ENCODE peak calls at places on chromosomes 2 and 18, in seven cellular contexts. One of them, this sample, is unnamed.

GRCh38 chr18:70454705-70455322 is 166.0 kb downstream of the SOCS6 start:
- DNase-seq in keratinocyte: peak
- DNase-seq in endothelial cell of umbilical vein: peak
- DNase-seq in adrenal gland: no peak
- DNase-seq in CD8-positive, alpha-beta memory T cell: no peak
- DNase-seq in GM23248: peak
- DNase-seq in substantia nigra: peak
- DNase-seq in this sample: peak

GRCh38 chr2:58449286-58450010 is 208.3 kb upstream of the FANCL start:
- DNase-seq in endothelial cell of umbilical vein: no peak
- DNase-seq in CD8-positive, alpha-beta memory T cell: no peak
- DNase-seq in adrenal gland: no peak
- DNase-seq in GM23248: peak
- DNase-seq in keratinocyte: no peak
- DNase-seq in substantia nigra: no peak
- DNase-seq in this sample: no peak

GRCh38 chr2:149629003-149629402 is 41.4 kb upstream of the MMADHC start:
- DNase-seq in GM23248: no peak
- DNase-seq in keratinocyte: no peak
- DNase-seq in CD8-positive, alpha-beta memory T cell: no peak
- DNase-seq in adrenal gland: no peak
- DNase-seq in substantia nigra: no peak
- DNase-seq in endothelial cell of umbilical vein: no peak
- DNase-seq in this sample: no peak

GRCh38 chr2:44766220-44766619 is 175.3 kb upstream of the SIX3 start:
- DNase-seq in GM23248: no peak
- DNase-seq in adrenal gland: no peak
- DNase-seq in endothelial cell of umbilical vein: peak
- DNase-seq in substantia nigra: no peak
- DNase-seq in keratinocyte: no peak
- DNase-seq in CD8-positive, alpha-beta memory T cell: no peak
- DNase-seq in this sample: no peak

GRCh38 chr2:71545572-71546274 is 92.4 kb downstream of the DYSF start:
- DNase-seq in GM23248: peak
- DNase-seq in keratinocyte: no peak
- DNase-seq in adrenal gland: peak
- DNase-seq in endothelial cell of umbilical vein: peak
- DNase-seq in substantia nigra: peak
- DNase-seq in CD8-positive, alpha-beta memory T cell: no peak
- DNase-seq in this sample: no peak

GRCh38 chr2:94986392-94986963 is 39.0 kb upstream of the MAL start:
- DNase-seq in CD8-positive, alpha-beta memory T cell: no peak
- DNase-seq in keratinocyte: no peak
- DNase-seq in GM23248: peak
- DNase-seq in endothelial cell of umbilical vein: peak
- DNase-seq in substantia nigra: peak
- DNase-seq in adrenal gland: peak
- DNase-seq in this sample: no peak

GRCh38 chr2:238320648-238321281 is 447 bp downstream of the TRAF3IP1 start:
- DNase-seq in GM23248: peak
- DNase-seq in endothelial cell of umbilical vein: no peak
- DNase-seq in keratinocyte: no peak
- DNase-seq in adrenal gland: no peak
- DNase-seq in substantia nigra: no peak
- DNase-seq in CD8-positive, alpha-beta memory T cell: no peak
- DNase-seq in this sample: no peak

GRCh38 chr2:12964904-12965539 is 248.3 kb downstream of the TRIB2 start:
- DNase-seq in GM23248: no peak
- DNase-seq in endothelial cell of umbilical vein: no peak
- DNase-seq in substantia nigra: no peak
- DNase-seq in adrenal gland: no peak
- DNase-seq in CD8-positive, alpha-beta memory T cell: no peak
- DNase-seq in keratinocyte: no peak
- DNase-seq in this sample: no peak

GRCh38 chr2:238361877-238362276 is 41.6 kb downstream of the TRAF3IP1 start:
- DNase-seq in GM23248: no peak
- DNase-seq in adrenal gland: no peak
- DNase-seq in keratinocyte: no peak
- DNase-seq in CD8-positive, alpha-beta memory T cell: no peak
- DNase-seq in substantia nigra: no peak
- DNase-seq in endothelial cell of umbilical vein: no peak
- DNase-seq in this sample: no peak

GRCh38 chr2:71713581-71714580 is 260.5 kb downstream of the DYSF start:
- DNase-seq in GM23248: peak
- DNase-seq in substantia nigra: no peak
- DNase-seq in endothelial cell of umbilical vein: no peak
- DNase-seq in adrenal gland: no peak
- DNase-seq in CD8-positive, alpha-beta memory T cell: no peak
- DNase-seq in keratinocyte: no peak
- DNase-seq in this sample: no peak

GRCh38 chr2:128198666-128199065 is 107.7 kb downstream of the UGGT1 start:
- DNase-seq in GM23248: no peak
- DNase-seq in CD8-positive, alpha-beta memory T cell: no peak
- DNase-seq in keratinocyte: no peak
- DNase-seq in adrenal gland: no peak
- DNase-seq in substantia nigra: no peak
- DNase-seq in endothelial cell of umbilical vein: no peak
- DNase-seq in this sample: no peak

GRCh38 chr2:108080177-108080576 is 93.9 kb downstream of the SLC5A7 start:
- DNase-seq in keratinocyte: no peak
- DNase-seq in substantia nigra: no peak
- DNase-seq in adrenal gland: no peak
- DNase-seq in GM23248: no peak
- DNase-seq in CD8-positive, alpha-beta memory T cell: no peak
- DNase-seq in endothelial cell of umbilical vein: no peak
- DNase-seq in this sample: no peak

GRCh38 chr2:169667583-169667982 is 26.6 kb downstream of the CFAP210 start:
- DNase-seq in endothelial cell of umbilical vein: no peak
- DNase-seq in CD8-positive, alpha-beta memory T cell: no peak
- DNase-seq in GM23248: no peak
- DNase-seq in adrenal gland: no peak
- DNase-seq in substantia nigra: no peak
- DNase-seq in keratinocyte: no peak
- DNase-seq in this sample: no peak

GRCh38 chr2:44136186-44136585 is 32.5 kb upstream of the PPM1B start:
- DNase-seq in keratinocyte: no peak
- DNase-seq in substantia nigra: no peak
- DNase-seq in CD8-positive, alpha-beta memory T cell: no peak
- DNase-seq in endothelial cell of umbilical vein: no peak
- DNase-seq in GM23248: peak
- DNase-seq in adrenal gland: no peak
- DNase-seq in this sample: no peak

GRCh38 chr18:48095726-48096125 is 165.3 kb upstream of the SMAD2 start:
- DNase-seq in GM23248: no peak
- DNase-seq in substantia nigra: no peak
- DNase-seq in keratinocyte: no peak
- DNase-seq in adrenal gland: no peak
- DNase-seq in CD8-positive, alpha-beta memory T cell: no peak
- DNase-seq in endothelial cell of umbilical vein: no peak
- DNase-seq in this sample: no peak

DNA sequence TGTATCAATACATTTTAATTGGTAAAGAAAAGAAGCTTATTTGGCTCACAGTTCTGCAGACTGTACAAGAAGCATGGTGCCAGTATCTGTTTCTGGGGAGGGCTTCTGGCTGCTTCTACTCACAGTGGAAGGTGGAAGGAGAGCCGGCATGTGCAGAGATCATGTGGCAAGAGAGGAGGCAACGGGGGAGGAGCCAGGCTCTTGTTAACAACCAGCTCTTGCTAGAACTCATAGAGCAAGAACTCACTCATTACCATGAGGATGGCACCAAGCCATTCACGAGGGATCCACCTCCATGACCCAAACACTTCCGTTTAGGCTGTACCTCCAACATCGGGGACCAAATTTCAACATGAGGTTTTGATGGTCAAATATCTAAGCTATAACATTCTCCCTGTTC is 7.5 kb downstream of the PARD6G start:
- DNase-seq in keratinocyte: no peak
- DNase-seq in endothelial cell of umbilical vein: no peak
- DNase-seq in substantia nigra: no peak
- DNase-seq in adrenal gland: no peak
- DNase-seq in GM23248: no peak
- DNase-seq in CD8-positive, alpha-beta memory T cell: no peak
- DNase-seq in this sample: no peak
- H3K27ac ChIP-seq in keratinocyte: no peak
- H3K27ac ChIP-seq in endothelial cell of umbilical vein: no peak
- H3K27ac ChIP-seq in substantia nigra: no peak
- H3K27ac ChIP-seq in adrenal gland: no peak
- H3K27ac ChIP-seq in GM23248: no peak
- H3K27ac ChIP-seq in CD8-positive, alpha-beta memory T cell: no peak
- H3K27ac ChIP-seq in this sample: no peak

DNA sequence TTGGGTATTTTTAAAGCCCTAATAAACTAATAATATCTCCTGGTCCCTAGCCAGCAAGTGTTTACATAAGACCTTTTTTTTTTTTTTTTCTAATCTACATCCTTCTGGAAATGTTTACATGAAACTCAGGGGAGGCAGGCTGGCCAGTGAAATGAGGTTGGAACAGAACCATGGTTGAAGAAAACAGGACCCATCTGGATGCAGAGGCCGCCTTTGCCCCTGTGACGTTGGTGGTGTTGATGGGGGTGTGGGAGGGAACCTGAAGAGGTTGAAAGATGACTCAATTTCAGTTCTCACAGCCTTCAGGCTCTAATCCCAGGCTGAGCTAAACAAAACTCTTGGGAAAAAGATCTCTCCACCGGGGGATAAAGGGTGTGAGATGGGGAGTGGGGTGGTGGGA is 118.5 kb downstream of the NRP2 start:
- DNase-seq in keratinocyte: no peak
- DNase-seq in CD8-positive, alpha-beta memory T cell: no peak
- DNase-seq in GM23248: no peak
- DNase-seq in endothelial cell of umbilical vein: peak
- DNase-seq in adrenal gland: no peak
- DNase-seq in substantia nigra: no peak
- DNase-seq in this sample: no peak
- H3K27ac ChIP-seq in keratinocyte: no peak
- H3K27ac ChIP-seq in CD8-positive, alpha-beta memory T cell: no peak
- H3K27ac ChIP-seq in GM23248: no peak
- H3K27ac ChIP-seq in endothelial cell of umbilical vein: no peak
- H3K27ac ChIP-seq in adrenal gland: no peak
- H3K27ac ChIP-seq in substantia nigra: no peak
- H3K27ac ChIP-seq in this sample: no peak

DNA sequence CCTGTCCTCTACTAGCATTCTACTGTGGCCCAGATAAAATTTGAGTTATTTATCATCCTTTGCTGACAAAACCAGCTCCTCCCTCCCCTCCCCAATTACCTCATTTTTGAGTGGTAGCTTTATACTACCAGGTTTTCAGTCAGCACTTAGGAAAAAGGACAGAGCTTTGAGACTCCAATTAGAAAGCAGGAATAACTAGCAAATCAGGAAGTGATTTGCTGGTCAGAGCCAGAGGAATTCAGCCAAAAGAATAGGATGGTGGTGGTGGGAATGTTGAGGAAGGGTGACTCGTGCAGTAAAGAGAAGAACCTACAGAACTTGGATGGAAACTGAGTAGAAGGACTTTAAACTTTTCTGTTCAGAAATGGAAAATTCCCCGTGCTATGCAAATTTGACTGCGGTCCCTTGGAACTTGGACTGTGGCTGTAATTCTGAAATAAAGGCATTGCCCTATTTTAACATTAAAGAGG is 3.7 kb downstream of the MYL12B start:
- DNase-seq in adrenal gland: no peak
- DNase-seq in endothelial cell of umbilical vein: peak
- DNase-seq in substantia nigra: no peak
- DNase-seq in CD8-positive, alpha-beta memory T cell: no peak
- DNase-seq in GM23248: peak
- DNase-seq in keratinocyte: no peak
- DNase-seq in this sample: no peak
- H3K27ac ChIP-seq in adrenal gland: peak
- H3K27ac ChIP-seq in endothelial cell of umbilical vein: peak
- H3K27ac ChIP-seq in substantia nigra: no peak
- H3K27ac ChIP-seq in CD8-positive, alpha-beta memory T cell: no peak
- H3K27ac ChIP-seq in GM23248: peak
- H3K27ac ChIP-seq in keratinocyte: peak
- H3K27ac ChIP-seq in this sample: peak

GRCh38 chr2:176022048-176022447 is 20.0 kb upstream of the LNPK start:
- DNase-seq in adrenal gland: no peak
- DNase-seq in GM23248: no peak
- DNase-seq in CD8-positive, alpha-beta memory T cell: no peak
- DNase-seq in substantia nigra: no peak
- DNase-seq in endothelial cell of umbilical vein: no peak
- DNase-seq in keratinocyte: no peak
- DNase-seq in this sample: no peak
- H3K27ac ChIP-seq in adrenal gland: no peak
- H3K27ac ChIP-seq in GM23248: no peak
- H3K27ac ChIP-seq in CD8-positive, alpha-beta memory T cell: no peak
- H3K27ac ChIP-seq in substantia nigra: no peak
- H3K27ac ChIP-seq in endothelial cell of umbilical vein: no peak
- H3K27ac ChIP-seq in keratinocyte: no peak
- H3K27ac ChIP-seq in this sample: no peak

DNA sequence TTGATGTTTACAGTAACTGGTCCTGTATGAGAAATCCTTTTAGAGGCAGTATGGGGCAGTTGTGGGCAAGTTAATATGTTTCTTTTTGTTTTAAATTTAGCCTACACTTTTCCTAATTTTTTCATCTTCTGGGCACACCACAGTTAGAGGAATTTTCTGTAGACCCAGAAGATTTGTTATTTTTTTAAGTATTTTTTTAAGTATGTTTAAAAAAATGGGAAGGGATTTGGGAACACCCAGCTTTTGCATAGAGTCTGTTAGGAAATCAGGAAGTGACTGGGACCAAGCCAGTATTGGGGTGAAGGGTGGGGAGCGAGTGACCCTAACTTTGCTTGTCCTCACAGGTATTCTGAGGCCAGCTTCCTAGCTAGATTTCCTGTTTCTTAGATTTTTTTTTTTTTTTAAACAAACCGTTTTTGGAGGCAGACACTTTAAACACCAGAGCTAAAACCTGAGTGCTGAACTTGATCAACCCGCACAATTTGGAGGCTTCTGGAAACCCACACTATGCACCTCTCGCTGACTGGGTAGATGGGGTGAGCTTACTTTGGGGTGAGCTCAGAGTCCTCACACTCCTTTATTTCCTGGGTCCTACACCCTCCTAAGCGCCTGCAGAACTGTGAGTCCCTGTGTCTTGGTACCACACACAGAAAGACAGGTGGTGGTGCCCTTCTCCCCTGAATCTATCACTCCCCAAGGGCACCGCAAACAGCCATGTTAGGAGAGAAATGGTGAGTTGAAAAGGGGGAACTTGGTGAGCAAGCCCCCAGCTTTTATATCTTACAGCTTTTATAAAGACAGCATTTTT is 5.2 kb downstream of the GATA6 start:
- DNase-seq in GM23248: no peak
- DNase-seq in CD8-positive, alpha-beta memory T cell: no peak
- DNase-seq in adrenal gland: peak
- DNase-seq in substantia nigra: no peak
- DNase-seq in endothelial cell of umbilical vein: peak
- DNase-seq in keratinocyte: no peak
- DNase-seq in this sample: no peak
- H3K27ac ChIP-seq in GM23248: no peak
- H3K27ac ChIP-seq in CD8-positive, alpha-beta memory T cell: no peak
- H3K27ac ChIP-seq in adrenal gland: peak
- H3K27ac ChIP-seq in substantia nigra: no peak
- H3K27ac ChIP-seq in endothelial cell of umbilical vein: peak
- H3K27ac ChIP-seq in keratinocyte: no peak
- H3K27ac ChIP-seq in this sample: no peak